ENCODE peak calls at places on chromosomes 4 and X, in ten cellular contexts. X is GM04504; D is stimulated activated effector memory CD8-positive, alpha-beta T cell treated with anti-CD3 and anti-CD28 coated beads, Interleukin-12 subunit alpha, Interleukin-12 subunit beta, amount 100 ng/mL, for 72 hours; F is mesendoderm; N is EL; T is GM10248; C is fibroblast of the conjunctiva; O is HCEC 1CT; J is RCC 7860; U is putamen. L is an unnamed sample.

GRCh38 chr4:6509587-6509986 is 37.2 kb upstream of the PPP2R2C start:
- DNase-seq in X (no peak), D (no peak), F (peak), N (no peak), T (no peak), C (no peak), O (peak), J (peak), U (peak), L (no peak)

GRCh38 chrX:153989971-153990655 is 17.6 kb downstream of the TMEM187 start:
- DNase-seq in X (no peak), D (no peak), F (no peak), N (no peak), T (no peak), C (no peak), O (no peak), J (no peak), U (no peak), L (no peak)

GRCh38 chr4:163930086-163930485 is 435.6 kb downstream of the TMA16 start:
- DNase-seq in X (no peak), D (no peak), F (no peak), N (no peak), T (no peak), C (no peak), O (no peak), J (no peak), U (no peak), L (no peak)

GRCh38 chr4:2755821-2756690 is at the start of gene TNIP2:
- DNase-seq in X (peak), D (peak), F (peak), N (peak), T (peak), C (peak), O (peak), J (peak), U (peak), L (peak)

GRCh38 chr4:93232883-93233282 is 595.7 kb upstream of the ATOH1 start:
- DNase-seq in X (no peak), D (no peak), F (no peak), N (no peak), T (no peak), C (no peak), O (no peak), J (no peak), U (no peak), L (no peak)

GRCh38 chr4:143286733-143287570 is 49.7 kb upstream of the GAB1 start:
- DNase-seq in X (no peak), D (no peak), F (no peak), N (peak), T (no peak), C (no peak), O (peak), J (no peak), U (no peak), L (peak)

GRCh38 chr4:154009191-154009590 is 220.3 kb upstream of the SFRP2 start:
- DNase-seq in X (no peak), D (no peak), F (peak), N (no peak), T (no peak), C (no peak), O (no peak), J (no peak), U (no peak), L (no peak)

GRCh38 chr4:66693694-66694093 is 851.6 kb downstream of the CENPC start:
- DNase-seq in X (no peak), D (no peak), F (peak), N (no peak), T (no peak), C (no peak), O (no peak), J (no peak), U (no peak), L (peak)

GRCh38 chrX:107442914-107443527 is 6.4 kb upstream of the FRMPD3 start:
- DNase-seq in X (no peak), D (no peak), F (no peak), N (no peak), T (no peak), C (no peak), O (no peak), J (no peak), U (no peak), L (no peak)

GRCh38 chrX:63754141-63754859 is 30.7 kb downstream of the ARHGEF9 start:
- DNase-seq in X (no peak), D (no peak), F (no peak), N (peak), T (peak), C (no peak), O (peak), J (no peak), U (no peak), L (peak)

GRCh38 chr4:17447675-17448298 is 64.1 kb downstream of the QDPR start:
- DNase-seq in X (peak), D (peak), F (peak), N (peak), T (peak), C (peak), O (peak), J (peak), U (peak), L (peak)

GRCh38 chr4:127006509-127006908 is 626.2 kb upstream of the INTU start:
- DNase-seq in X (no peak), D (no peak), F (no peak), N (no peak), T (no peak), C (peak), O (no peak), J (no peak), U (no peak), L (no peak)

GRCh38 chrX:31294475-31294874 is 222.6 kb upstream of the FTHL17 start:
- DNase-seq in X (no peak), D (no peak), F (no peak), N (no peak), T (no peak), C (no peak), O (no peak), J (no peak), U (no peak), L (no peak)

GRCh38 chr4:7367894-7368293 is 66.8 kb downstream of the PSAPL1 start:
- DNase-seq in X (no peak), D (no peak), F (no peak), N (no peak), T (no peak), C (no peak), O (no peak), J (no peak), U (no peak), L (no peak)

GRCh38 chr4:12488672-12489071 is 995.5 kb downstream of the RAB28 start:
- DNase-seq in X (no peak), D (no peak), F (peak), N (no peak), T (no peak), C (no peak), O (no peak), J (no peak), U (no peak), L (peak)

GRCh38 chr4:183299464-183299863 is 20.6 kb downstream of the CLDN22 start:
- DNase-seq in X (no peak), D (no peak), F (no peak), N (no peak), T (no peak), C (no peak), O (no peak), J (no peak), U (no peak), L (no peak)

GRCh38 chr4:19438228-19438627 is 813.5 kb upstream of the SLIT2 start:
- DNase-seq in X (no peak), D (no peak), F (no peak), N (peak), T (no peak), C (no peak), O (peak), J (no peak), U (no peak), L (peak)

GRCh38 chr4:1207603-1208265 is 35.4 kb upstream of the SPON2 start:
- DNase-seq in X (peak), D (no peak), F (no peak), N (peak), T (no peak), C (peak), O (peak), J (no peak), U (peak), L (peak)

GRCh38 chr4:95141376-95141775 is 383.6 kb downstream of the BMPR1B start:
- DNase-seq in X (no peak), D (no peak), F (no peak), N (no peak), T (no peak), C (no peak), O (no peak), J (no peak), U (no peak), L (no peak)